ENCODE peak calls at places on chromosomes 12 and 14, in nine cellular contexts. One of them, this sample, is unnamed.

GRCh38 chr14:36996857-36997590 is 175.4 kb downstream of the SLC25A21 start:
- DNase-seq in astrocyte of the cerebellum: no peak
- DNase-seq in GM12865: no peak
- DNase-seq in fibroblast of villous mesenchyme: no peak
- DNase-seq in MM.1S: no peak
- DNase-seq in RWPE2: no peak
- DNase-seq in HCT116: no peak
- DNase-seq in fibroblast of lung: no peak
- DNase-seq in fibroblast of mammary gland: peak
- DNase-seq in this sample: no peak

GRCh38 chr12:132071001-132071810 is 72.9 kb downstream of the DDX51 start:
- DNase-seq in astrocyte of the cerebellum: no peak
- DNase-seq in GM12865: peak
- DNase-seq in fibroblast of villous mesenchyme: no peak
- DNase-seq in MM.1S: no peak
- DNase-seq in RWPE2: no peak
- DNase-seq in HCT116: no peak
- DNase-seq in fibroblast of lung: no peak
- DNase-seq in fibroblast of mammary gland: no peak
- DNase-seq in this sample: no peak

GRCh38 chr12:113424915-113425823 is 3.0 kb downstream of the SDSL start:
- DNase-seq in astrocyte of the cerebellum: no peak
- DNase-seq in GM12865: peak
- DNase-seq in fibroblast of villous mesenchyme: peak
- DNase-seq in MM.1S: peak
- DNase-seq in RWPE2: no peak
- DNase-seq in HCT116: no peak
- DNase-seq in fibroblast of lung: peak
- DNase-seq in fibroblast of mammary gland: peak
- DNase-seq in this sample: peak

GRCh38 chr14:104637546-104638003 is 33.0 kb upstream of the TMEM179 start:
- DNase-seq in astrocyte of the cerebellum: no peak
- DNase-seq in GM12865: no peak
- DNase-seq in fibroblast of villous mesenchyme: no peak
- DNase-seq in MM.1S: no peak
- DNase-seq in RWPE2: no peak
- DNase-seq in HCT116: no peak
- DNase-seq in fibroblast of lung: peak
- DNase-seq in fibroblast of mammary gland: no peak
- DNase-seq in this sample: no peak

GRCh38 chr12:2053675-2054070 is 886 bp downstream of the CACNA1C start:
- DNase-seq in astrocyte of the cerebellum: no peak
- DNase-seq in GM12865: no peak
- DNase-seq in fibroblast of villous mesenchyme: no peak
- DNase-seq in MM.1S: no peak
- DNase-seq in RWPE2: no peak
- DNase-seq in HCT116: no peak
- DNase-seq in fibroblast of lung: no peak
- DNase-seq in fibroblast of mammary gland: peak
- DNase-seq in this sample: peak

GRCh38 chr14:79947440-79947839 is 263.9 kb downstream of the DIO2 start:
- DNase-seq in astrocyte of the cerebellum: no peak
- DNase-seq in GM12865: no peak
- DNase-seq in fibroblast of villous mesenchyme: no peak
- DNase-seq in MM.1S: no peak
- DNase-seq in RWPE2: no peak
- DNase-seq in HCT116: no peak
- DNase-seq in fibroblast of lung: no peak
- DNase-seq in fibroblast of mammary gland: no peak
- DNase-seq in this sample: no peak

GRCh38 chr14:36538051-36538450 is 18.0 kb upstream of the NKX2-1 start:
- DNase-seq in astrocyte of the cerebellum: no peak
- DNase-seq in GM12865: no peak
- DNase-seq in fibroblast of villous mesenchyme: no peak
- DNase-seq in MM.1S: no peak
- DNase-seq in RWPE2: no peak
- DNase-seq in HCT116: no peak
- DNase-seq in fibroblast of lung: no peak
- DNase-seq in fibroblast of mammary gland: no peak
- DNase-seq in this sample: no peak

GRCh38 chr14:25049559-25050493 is at the start of gene STXBP6:
- DNase-seq in astrocyte of the cerebellum: no peak
- DNase-seq in GM12865: peak
- DNase-seq in fibroblast of villous mesenchyme: peak
- DNase-seq in MM.1S: peak
- DNase-seq in RWPE2: no peak
- DNase-seq in HCT116: no peak
- DNase-seq in fibroblast of lung: peak
- DNase-seq in fibroblast of mammary gland: peak
- DNase-seq in this sample: peak

GRCh38 chr12:120061815-120062214 is 54.7 kb downstream of the RAB35 start:
- DNase-seq in astrocyte of the cerebellum: no peak
- DNase-seq in GM12865: no peak
- DNase-seq in fibroblast of villous mesenchyme: peak
- DNase-seq in MM.1S: no peak
- DNase-seq in RWPE2: no peak
- DNase-seq in HCT116: no peak
- DNase-seq in fibroblast of lung: no peak
- DNase-seq in fibroblast of mammary gland: no peak
- DNase-seq in this sample: no peak

GRCh38 chr12:58888131-58888783 is 32.0 kb downstream of the LRIG3 start:
- DNase-seq in astrocyte of the cerebellum: peak
- DNase-seq in GM12865: peak
- DNase-seq in fibroblast of villous mesenchyme: peak
- DNase-seq in MM.1S: no peak
- DNase-seq in RWPE2: no peak
- DNase-seq in HCT116: no peak
- DNase-seq in fibroblast of lung: peak
- DNase-seq in fibroblast of mammary gland: peak
- DNase-seq in this sample: peak

GRCh38 chr12:97308576-97309198 is 153.9 kb upstream of the RMST start:
- DNase-seq in astrocyte of the cerebellum: peak
- DNase-seq in GM12865: peak
- DNase-seq in fibroblast of villous mesenchyme: peak
- DNase-seq in MM.1S: peak
- DNase-seq in RWPE2: no peak
- DNase-seq in HCT116: peak
- DNase-seq in fibroblast of lung: peak
- DNase-seq in fibroblast of mammary gland: peak
- DNase-seq in this sample: peak

GRCh38 chr12:11798856-11799530 is 149.5 kb downstream of the ETV6 start:
- DNase-seq in astrocyte of the cerebellum: peak
- DNase-seq in GM12865: no peak
- DNase-seq in fibroblast of villous mesenchyme: peak
- DNase-seq in MM.1S: no peak
- DNase-seq in RWPE2: no peak
- DNase-seq in HCT116: no peak
- DNase-seq in fibroblast of lung: peak
- DNase-seq in fibroblast of mammary gland: peak
- DNase-seq in this sample: peak

GRCh38 chr12:46661161-46661845 is 164.5 kb downstream of the SLC38A4 start:
- DNase-seq in astrocyte of the cerebellum: peak
- DNase-seq in GM12865: peak
- DNase-seq in fibroblast of villous mesenchyme: peak
- DNase-seq in MM.1S: peak
- DNase-seq in RWPE2: no peak
- DNase-seq in HCT116: peak
- DNase-seq in fibroblast of lung: peak
- DNase-seq in fibroblast of mammary gland: peak
- DNase-seq in this sample: peak

GRCh38 chr12:113116875-113117274 is 18.7 kb downstream of the RASAL1 start:
- DNase-seq in astrocyte of the cerebellum: no peak
- DNase-seq in GM12865: no peak
- DNase-seq in fibroblast of villous mesenchyme: no peak
- DNase-seq in MM.1S: no peak
- DNase-seq in RWPE2: no peak
- DNase-seq in HCT116: no peak
- DNase-seq in fibroblast of lung: no peak
- DNase-seq in fibroblast of mammary gland: no peak
- DNase-seq in this sample: no peak

GRCh38 chr14:56133547-56133946 is 15.3 kb downstream of the PELI2 start:
- DNase-seq in astrocyte of the cerebellum: no peak
- DNase-seq in GM12865: no peak
- DNase-seq in fibroblast of villous mesenchyme: no peak
- DNase-seq in MM.1S: no peak
- DNase-seq in RWPE2: no peak
- DNase-seq in HCT116: no peak
- DNase-seq in fibroblast of lung: no peak
- DNase-seq in fibroblast of mammary gland: no peak
- DNase-seq in this sample: no peak

GRCh38 chr12:6444704-6445688 is at the start of gene CD27:
- DNase-seq in astrocyte of the cerebellum: no peak
- DNase-seq in GM12865: peak
- DNase-seq in fibroblast of villous mesenchyme: no peak
- DNase-seq in MM.1S: no peak
- DNase-seq in RWPE2: no peak
- DNase-seq in HCT116: no peak
- DNase-seq in fibroblast of lung: no peak
- DNase-seq in fibroblast of mammary gland: no peak
- DNase-seq in this sample: no peak

GRCh38 chr12:84270470-84271140 is 642.0 kb downstream of the SLC6A15 start:
- DNase-seq in astrocyte of the cerebellum: no peak
- DNase-seq in GM12865: no peak
- DNase-seq in fibroblast of villous mesenchyme: no peak
- DNase-seq in MM.1S: no peak
- DNase-seq in RWPE2: no peak
- DNase-seq in HCT116: no peak
- DNase-seq in fibroblast of lung: no peak
- DNase-seq in fibroblast of mammary gland: no peak
- DNase-seq in this sample: no peak

GRCh38 chr12:90888316-90888715 is 66.7 kb downstream of the CCER1 start:
- DNase-seq in astrocyte of the cerebellum: no peak
- DNase-seq in GM12865: no peak
- DNase-seq in fibroblast of villous mesenchyme: peak
- DNase-seq in MM.1S: no peak
- DNase-seq in RWPE2: no peak
- DNase-seq in HCT116: no peak
- DNase-seq in fibroblast of lung: no peak
- DNase-seq in fibroblast of mammary gland: peak
- DNase-seq in this sample: no peak
- TF ChIP-seq CTCF in astrocyte of the cerebellum: no peak
- TF ChIP-seq CTCF in GM12865: no peak
- TF ChIP-seq CTCF in fibroblast of villous mesenchyme: no peak
- TF ChIP-seq CTCF in MM.1S: no peak
- TF ChIP-seq CTCF in RWPE2: no peak
- TF ChIP-seq CTCF in HCT116: no peak
- TF ChIP-seq CTCF in fibroblast of lung: no peak
- TF ChIP-seq CTCF in fibroblast of mammary gland: no peak
- TF ChIP-seq CTCF in this sample: no peak

DNA sequence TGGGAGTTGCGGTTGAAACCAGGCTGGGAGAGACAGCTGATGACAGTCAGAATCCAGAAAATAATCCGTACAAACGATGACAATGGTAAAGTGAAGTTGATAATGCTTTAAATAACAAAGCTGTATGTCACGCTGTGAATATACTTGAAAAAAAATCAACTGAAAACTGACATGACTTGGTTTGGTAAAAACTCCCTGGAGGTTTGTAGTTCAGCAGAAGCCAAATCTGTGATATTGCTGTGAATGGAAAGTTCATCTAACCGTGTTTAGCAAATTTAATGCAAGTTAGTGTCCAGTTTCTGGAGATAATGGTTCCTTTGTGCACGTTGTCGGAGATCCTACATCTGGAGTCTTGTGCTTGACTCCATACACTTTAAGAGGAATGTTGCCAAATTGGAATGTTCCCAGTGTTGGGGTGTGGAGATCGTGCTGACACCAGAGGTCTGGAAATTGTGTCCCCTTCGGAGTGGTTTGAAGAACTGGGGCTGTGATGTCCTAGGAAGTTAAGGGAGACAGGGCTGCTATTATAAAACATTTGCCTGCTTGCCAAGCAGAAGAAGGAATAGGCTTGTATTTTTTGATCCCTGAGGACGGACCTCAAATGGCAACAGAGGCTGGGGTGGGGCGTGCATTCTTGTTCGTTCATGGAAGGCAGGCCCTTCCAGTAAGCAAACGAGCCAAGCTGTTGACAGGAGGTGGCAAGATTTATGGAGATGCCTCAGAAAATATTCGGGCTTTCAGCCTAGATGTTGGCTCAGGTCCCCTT is 30.6 kb downstream of the PPFIBP1 start:
- DNase-seq in astrocyte of the cerebellum: peak
- DNase-seq in GM12865: no peak
- DNase-seq in fibroblast of villous mesenchyme: peak
- DNase-seq in MM.1S: no peak
- DNase-seq in RWPE2: no peak
- DNase-seq in HCT116: no peak
- DNase-seq in fibroblast of lung: peak
- DNase-seq in fibroblast of mammary gland: peak
- DNase-seq in this sample: peak
- H3K4me3 ChIP-seq in astrocyte of the cerebellum: peak
- H3K4me3 ChIP-seq in GM12865: no peak
- H3K4me3 ChIP-seq in fibroblast of villous mesenchyme: peak
- H3K4me3 ChIP-seq in MM.1S: no peak
- H3K4me3 ChIP-seq in RWPE2: no peak
- H3K4me3 ChIP-seq in HCT116: no peak
- H3K4me3 ChIP-seq in fibroblast of lung: peak
- H3K4me3 ChIP-seq in fibroblast of mammary gland: peak
- H3K4me3 ChIP-seq in this sample: peak

GRCh38 chr14:69170848-69171247 is 17.9 kb upstream of the DCAF5 start:
- DNase-seq in astrocyte of the cerebellum: no peak
- DNase-seq in GM12865: no peak
- DNase-seq in fibroblast of villous mesenchyme: no peak
- DNase-seq in MM.1S: no peak
- DNase-seq in RWPE2: no peak
- DNase-seq in HCT116: no peak
- DNase-seq in fibroblast of lung: peak
- DNase-seq in fibroblast of mammary gland: no peak
- DNase-seq in this sample: peak
- TF ChIP-seq CTCF in astrocyte of the cerebellum: no peak
- TF ChIP-seq CTCF in GM12865: no peak
- TF ChIP-seq CTCF in fibroblast of villous mesenchyme: no peak
- TF ChIP-seq CTCF in MM.1S: no peak
- TF ChIP-seq CTCF in RWPE2: no peak
- TF ChIP-seq CTCF in HCT116: no peak
- TF ChIP-seq CTCF in fibroblast of lung: no peak
- TF ChIP-seq CTCF in fibroblast of mammary gland: no peak
- TF ChIP-seq CTCF in this sample: no peak

DNA sequence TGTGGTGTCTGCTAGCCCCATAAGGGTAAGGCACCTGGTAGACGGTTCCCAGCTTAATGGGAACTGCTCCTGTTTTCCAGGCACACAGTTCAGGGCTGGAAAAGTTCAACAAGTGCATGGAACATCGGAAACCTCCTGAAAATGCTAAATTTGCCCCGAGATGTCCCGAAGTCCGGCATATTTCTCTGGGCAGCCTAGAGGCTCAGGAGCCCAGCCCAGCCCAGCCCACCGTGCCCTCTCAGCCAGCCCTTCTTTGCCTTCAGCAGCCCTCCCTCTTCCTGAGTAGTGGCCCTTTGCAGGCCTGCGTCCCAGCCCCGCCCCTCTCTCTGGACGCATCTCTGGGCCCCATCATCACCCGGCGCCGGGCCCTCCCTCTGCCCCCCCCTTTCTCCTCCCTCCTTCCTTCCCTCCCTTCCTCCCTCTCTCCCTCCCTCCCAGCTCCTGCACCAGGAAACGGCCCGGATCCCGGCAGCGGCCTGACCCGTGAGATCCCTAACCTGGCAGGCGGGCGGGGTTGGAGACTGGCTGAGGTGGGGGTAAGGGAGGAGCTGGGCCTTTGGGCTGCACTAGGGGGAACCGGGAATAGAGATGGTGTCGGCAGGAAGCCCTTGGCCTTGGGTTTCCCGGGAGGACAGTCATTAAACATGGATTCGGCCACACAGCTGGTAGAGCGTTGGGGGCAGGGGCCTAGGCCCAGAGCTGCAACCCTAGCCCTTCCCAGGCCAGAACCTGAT is at the start of gene BCL2L2:
- DNase-seq in astrocyte of the cerebellum: peak
- DNase-seq in GM12865: peak
- DNase-seq in fibroblast of villous mesenchyme: peak
- DNase-seq in MM.1S: no peak
- DNase-seq in RWPE2: peak
- DNase-seq in HCT116: peak
- DNase-seq in fibroblast of lung: peak
- DNase-seq in fibroblast of mammary gland: peak
- DNase-seq in this sample: peak
- H3K4me3 ChIP-seq in astrocyte of the cerebellum: peak
- H3K4me3 ChIP-seq in GM12865: peak
- H3K4me3 ChIP-seq in fibroblast of villous mesenchyme: peak
- H3K4me3 ChIP-seq in MM.1S: no peak
- H3K4me3 ChIP-seq in RWPE2: peak
- H3K4me3 ChIP-seq in HCT116: peak
- H3K4me3 ChIP-seq in fibroblast of lung: peak
- H3K4me3 ChIP-seq in fibroblast of mammary gland: peak
- H3K4me3 ChIP-seq in this sample: peak

This sample was measured in AG10803.